ENCODE peak calls at places on chromosomes 13 and 19, in seven cellular contexts. One of them, this sample, is unnamed.

GRCh38 chr13:88751994-88752393 is 1080.8 kb downstream of the SLITRK5 start:
- DNase-seq in left ventricle myocardium superior: no peak
- DNase-seq in GM12891: no peak
- DNase-seq in sigmoid colon: no peak
- DNase-seq in amygdala: no peak
- DNase-seq in IMR-90: no peak
- DNase-seq in cardiac fibroblast: no peak
- DNase-seq in this sample: no peak

GRCh38 chr19:42540071-42540553 is 11.8 kb upstream of the CEACAM1 start:
- DNase-seq in left ventricle myocardium superior: no peak
- DNase-seq in GM12891: no peak
- DNase-seq in sigmoid colon: no peak
- DNase-seq in amygdala: no peak
- DNase-seq in IMR-90: no peak
- DNase-seq in cardiac fibroblast: no peak
- DNase-seq in this sample: peak; percentile 43

GRCh38 chr19:49331616-49332055 is 3.6 kb upstream of the CD37 start:
- DNase-seq in left ventricle myocardium superior: no peak
- DNase-seq in GM12891: no peak
- DNase-seq in sigmoid colon: no peak
- DNase-seq in amygdala: no peak
- DNase-seq in IMR-90: peak; percentile 57
- DNase-seq in cardiac fibroblast: peak; percentile 59
- DNase-seq in this sample: no peak

GRCh38 chr13:24632382-24633121 is 47.7 kb upstream of the ATP12A start:
- DNase-seq in left ventricle myocardium superior: no peak
- DNase-seq in GM12891: no peak
- DNase-seq in sigmoid colon: no peak
- DNase-seq in amygdala: no peak
- DNase-seq in IMR-90: no peak
- DNase-seq in cardiac fibroblast: peak; percentile 18
- DNase-seq in this sample: no peak

GRCh38 chr19:38617764-38618589 is at the start of gene MAP4K1:
- DNase-seq in left ventricle myocardium superior: peak; percentile 68
- DNase-seq in GM12891: peak; percentile 74
- DNase-seq in sigmoid colon: no peak
- DNase-seq in amygdala: no peak
- DNase-seq in IMR-90: no peak
- DNase-seq in cardiac fibroblast: no peak
- DNase-seq in this sample: no peak

GRCh38 chr13:41827507-41828213 is 133.2 kb downstream of the VWA8 start:
- DNase-seq in left ventricle myocardium superior: no peak
- DNase-seq in GM12891: no peak
- DNase-seq in sigmoid colon: no peak
- DNase-seq in amygdala: no peak
- DNase-seq in IMR-90: peak; percentile 94
- DNase-seq in cardiac fibroblast: peak; percentile 96
- DNase-seq in this sample: no peak

GRCh38 chr19:45710731-45711130 is 18.3 kb downstream of the QPCTL start:
- DNase-seq in left ventricle myocardium superior: no peak
- DNase-seq in GM12891: no peak
- DNase-seq in sigmoid colon: no peak
- DNase-seq in amygdala: no peak
- DNase-seq in IMR-90: no peak
- DNase-seq in cardiac fibroblast: no peak
- DNase-seq in this sample: no peak

GRCh38 chr19:17341845-17342244 is 4.5 kb downstream of the GTPBP3 start:
- DNase-seq in left ventricle myocardium superior: no peak
- DNase-seq in GM12891: no peak
- DNase-seq in sigmoid colon: no peak
- DNase-seq in amygdala: no peak
- DNase-seq in IMR-90: no peak
- DNase-seq in cardiac fibroblast: no peak
- DNase-seq in this sample: no peak

GRCh38 chr19:41144403-41144802 is 30.2 kb downstream of the CYP2F1 start:
- DNase-seq in left ventricle myocardium superior: peak; percentile 80
- DNase-seq in GM12891: no peak
- DNase-seq in sigmoid colon: peak; percentile 88
- DNase-seq in amygdala: peak; percentile 17
- DNase-seq in IMR-90: peak; percentile 78
- DNase-seq in cardiac fibroblast: peak; percentile 90
- DNase-seq in this sample: peak; percentile 16

GRCh38 chr19:51916167-51916566 is 11.1 kb upstream of the ZNF613 start:
- DNase-seq in left ventricle myocardium superior: no peak
- DNase-seq in GM12891: no peak
- DNase-seq in sigmoid colon: no peak
- DNase-seq in amygdala: no peak
- DNase-seq in IMR-90: no peak
- DNase-seq in cardiac fibroblast: no peak
- DNase-seq in this sample: no peak

GRCh38 chr19:57689750-57690149 is 8.0 kb downstream of the ZNF551 start:
- DNase-seq in left ventricle myocardium superior: no peak
- DNase-seq in GM12891: no peak
- DNase-seq in sigmoid colon: peak; percentile 2
- DNase-seq in amygdala: no peak
- DNase-seq in IMR-90: no peak
- DNase-seq in cardiac fibroblast: no peak
- DNase-seq in this sample: no peak

GRCh38 chr13:67235265-67235664 is 5.1 kb upstream of the PCDH9 start:
- DNase-seq in left ventricle myocardium superior: no peak
- DNase-seq in GM12891: no peak
- DNase-seq in sigmoid colon: no peak
- DNase-seq in amygdala: no peak
- DNase-seq in IMR-90: no peak
- DNase-seq in cardiac fibroblast: no peak
- DNase-seq in this sample: no peak

GRCh38 chr19:1507763-1508506 is 4.9 kb downstream of the ADAMTSL5 start:
- DNase-seq in left ventricle myocardium superior: peak; percentile 94
- DNase-seq in GM12891: peak; percentile 87
- DNase-seq in sigmoid colon: peak; percentile 97
- DNase-seq in amygdala: peak; percentile 91
- DNase-seq in IMR-90: peak; percentile 95
- DNase-seq in cardiac fibroblast: peak; percentile 97
- DNase-seq in this sample: peak; percentile 93

GRCh38 chr19:12126707-12127106 is 13.4 kb downstream of the ZNF20 start:
- DNase-seq in left ventricle myocardium superior: no peak
- DNase-seq in GM12891: no peak
- DNase-seq in sigmoid colon: no peak
- DNase-seq in amygdala: no peak
- DNase-seq in IMR-90: peak; percentile 19
- DNase-seq in cardiac fibroblast: peak; percentile 47
- DNase-seq in this sample: no peak